ENCODE peak calls at places on chromosomes 6 and 20, in ten cellular contexts. N is mammary epithelial cell, D is ovary, O is hepatocyte, Z is Peyer's patch, E is cardiac muscle cell, F is neural progenitor cell, C is tibial nerve, A is psoas muscle, Y is IMR-90. U is an unnamed sample.

GRCh38 chr20:17699931-17700351 is at the start of gene BANF2:
- DNase-seq in A (no peak), C (no peak), O (no peak), E (no peak), Z (no peak), F (no peak), D (no peak), Y (no peak), N (no peak), U (no peak)

GRCh38 chr6:123064038-123064437 is 68.0 kb downstream of the CLVS2 start:
- DNase-seq in A (no peak), Y (no peak), N (no peak), C (no peak), O (no peak), F (no peak), E (no peak), D (no peak), Z (no peak), U (no peak)

GRCh38 chr20:62723768-62724420 is 15.3 kb downstream of the NTSR1 start:
- DNase-seq in D (no peak), F (no peak), N (no peak), O (no peak), C (no peak), E (no peak), Z (no peak), A (peak; percentile 31), Y (no peak), U (no peak)

GRCh38 chr6:135995160-135995898 is 143.8 kb downstream of the PDE7B start:
- DNase-seq in O (no peak), C (no peak), D (no peak), Y (peak; percentile 93), N (peak; percentile 62), E (no peak), F (no peak), A (no peak), Z (no peak), U (no peak)

GRCh38 chr6:105138141-105138540 is 41.7 kb downstream of the POPDC3 start:
- DNase-seq in A (no peak), D (no peak), Y (no peak), E (no peak), O (no peak), C (no peak), F (no peak), N (no peak), Z (no peak), U (no peak)

GRCh38 chr20:52078289-52078688 is 113.3 kb downstream of the ZFP64 start:
- DNase-seq in Z (no peak), N (no peak), Y (no peak), D (no peak), F (no peak), A (no peak), E (no peak), C (no peak), O (no peak), U (no peak)

GRCh38 chr6:26328265-26328844 is 36.6 kb upstream of the BTN3A2 start:
- DNase-seq in A (no peak), N (no peak), Z (no peak), C (no peak), Y (no peak), D (no peak), F (no peak), E (no peak), O (no peak), U (peak; percentile 24)

GRCh38 chr6:16230953-16231352 is 7.4 kb upstream of the GMPR start:
- DNase-seq in O (no peak), Y (no peak), A (no peak), D (no peak), C (no peak), N (no peak), Z (no peak), F (no peak), E (no peak), U (no peak)

GRCh38 chr6:113881473-113881980 is 24.4 kb downstream of the MARCKS start:
- DNase-seq in Z (no peak), C (no peak), Y (no peak), E (no peak), A (no peak), O (no peak), D (no peak), F (no peak), N (no peak), U (no peak)

GRCh38 chr20:48786916-48787676 is 40.7 kb downstream of the PREX1 start:
- DNase-seq in Y (no peak), A (no peak), O (no peak), N (no peak), Z (no peak), E (no peak), C (no peak), F (no peak), D (no peak), U (no peak)

GRCh38 chr6:143860111-143860510 is 4.2 kb upstream of the ZC2HC1B start:
- DNase-seq in O (no peak), A (no peak), N (no peak), Z (no peak), D (no peak), Y (peak; percentile 5), C (no peak), F (no peak), E (no peak), U (no peak)

GRCh38 chr6:47780510-47781356 is 1.1 kb upstream of the OPN5 start:
- DNase-seq in O (peak; percentile 67), D (no peak), E (peak; percentile 67), C (no peak), Y (peak; percentile 73), A (no peak), F (peak; percentile 66), Z (no peak), N (peak; percentile 73), U (peak; percentile 7)

GRCh38 chr6:105136433-105137350 is 43.1 kb downstream of the POPDC3 start:
- DNase-seq in D (peak; percentile 44), E (peak; percentile 86), Z (no peak), N (peak; percentile 55), F (peak; percentile 87), Y (peak; percentile 59), A (peak; percentile 92), O (peak; percentile 57), C (peak; percentile 28), U (no peak)

GRCh38 chr6:81126150-81126549 is 626.3 kb downstream of the TENT5A start:
- DNase-seq in Y (no peak), F (no peak), A (no peak), O (no peak), Z (no peak), C (no peak), E (no peak), D (no peak), N (no peak), U (no peak)

GRCh38 chr20:43389231-43389630 is 68.5 kb upstream of the SRSF6 start:
- DNase-seq in Y (no peak), C (no peak), O (no peak), D (no peak), E (no peak), A (peak; percentile 60), N (no peak), F (no peak), Z (no peak), U (no peak)

GRCh38 chr6:114200896-114201295 is 141.9 kb downstream of the HS3ST5 start:
- DNase-seq in E (no peak), Y (no peak), C (no peak), A (no peak), Z (no peak), N (no peak), D (no peak), O (peak; percentile 31), F (no peak), U (no peak)

GRCh38 chr6:129501401-129502051 is 208.5 kb downstream of the ARHGAP18 start:
- DNase-seq in E (peak; percentile 50), D (no peak), N (peak; percentile 98), F (peak; percentile 43), C (no peak), Y (peak; percentile 96), O (peak; percentile 93), A (peak; percentile 71), Z (no peak), U (no peak)

GRCh38 chr6:135419162-135419561 is 78.4 kb downstream of the AHI1 start:
- DNase-seq in Z (no peak), F (no peak), A (no peak), N (no peak), C (no peak), D (no peak), E (no peak), O (no peak), Y (peak; percentile 91), U (no peak)

GRCh38 chr6:52573295-52573694 is 3.6 kb downstream of the TRAM2 start:
- DNase-seq in C (no peak), F (peak; percentile 67), D (no peak), O (no peak), Y (no peak), Z (no peak), N (no peak), E (peak; percentile 56), A (no peak), U (no peak)

DNA sequence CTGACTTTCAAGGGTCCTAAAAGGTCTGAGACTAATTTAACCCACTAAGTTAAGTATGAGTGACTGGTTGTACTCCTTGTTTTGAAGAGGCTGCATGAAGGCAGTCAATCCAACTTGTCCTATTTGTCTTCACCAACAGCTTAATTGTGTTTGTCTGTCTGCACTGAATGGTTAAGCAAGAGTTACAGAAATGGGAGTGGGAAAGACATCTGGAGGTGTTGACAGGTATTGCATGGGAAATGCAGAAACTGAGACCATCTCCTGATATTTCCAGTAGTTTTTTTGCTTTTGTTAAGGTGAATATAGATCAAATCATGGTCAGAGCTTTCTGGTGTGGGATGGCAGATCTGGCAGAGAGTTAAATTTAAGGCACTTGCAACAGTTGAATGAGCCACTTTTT is 6.5 kb downstream of the FUT9 start:
- DNase-seq in E (no peak), O (no peak), A (no peak), Y (no peak), D (no peak), Z (no peak), F (no peak), N (no peak), C (no peak), U (no peak)
- TF ChIP-seq CTCF in E (no peak), O (no peak), A (no peak), Y (no peak), D (no peak), Z (no peak), F (no peak), N (peak; percentile 12), C (no peak), U (no peak)

GRCh38 chr6:133995758-133996157 is 42.7 kb downstream of the TBPL1 start:
- DNase-seq in F (no peak), N (no peak), D (no peak), Y (no peak), C (no peak), Z (no peak), A (no peak), E (no peak), O (no peak), U (no peak)
- H3K4me1 ChIP-seq in F (no peaks in the 10 kb centered on the region), N (peaks cover 12% of the 10 kb centered on the region), D (peaks cover 1% of the 10 kb centered on the region), Y (peaks cover 34% of the 10 kb centered on the region), C (no peaks in the 10 kb centered on the region), Z (no peaks in the 10 kb centered on the region), A (peaks cover 8% of the 10 kb centered on the region), E (no peaks in the 10 kb centered on the region), O (peaks cover 15% of the 10 kb centered on the region), U (no peaks in the 10 kb centered on the region)

GRCh38 chr6:160972111-160972510 is 19.5 kb upstream of the MAP3K4 start:
- DNase-seq in O (no peak), D (no peak), Y (peak; percentile 97), E (no peak), C (no peak), N (peak; percentile 93), A (no peak), Z (no peak), F (no peak), U (no peak)
- H3K27ac ChIP-seq in O (no peak overlapping the region), D (no peak overlapping the region), Y (peak overlapping the region; percentile 72), E (no peak overlapping the region), C (no peak overlapping the region), N (peak overlapping the region; percentile 59), A (no peak overlapping the region), Z (no peak overlapping the region), F (no peak overlapping the region), U (no peak overlapping the region)

GRCh38 chr6:28345201-28345600 is 4.5 kb upstream of the ZKSCAN3 start:
- DNase-seq in O (no peak), E (no peak), Z (no peak), F (no peak), C (no peak), N (no peak), A (no peak), Y (no peak), D (no peak), U (no peak)
- TF ChIP-seq CTCF in O (no peak), E (no peak), Z (no peak), F (no peak), C (no peak), N (no peak), A (no peak), Y (no peak), D (no peak), U (no peak)